ENCODE peak calls at places on chromosomes 6 and 20, in five cellular contexts. One of them, this sample, is unnamed.
A peak's percentile ranks its signal among the peaks of the same experiment; 100 is the strongest.

GRCh38 chr6:12245763-12246720 is 44.1 kb upstream of the EDN1 start:
- DNase-seq in pons: no peak
- DNase-seq in stimulated activated CD4-positive, alpha-beta T cell treated with anti-CD3 and anti-CD28 coated beads, TNF-alpha, amount 100 ng/mL, for 24 hours: no peak
- DNase-seq in HTR-8/SVneo: no peak
- DNase-seq in stimulated activated CD8-positive, alpha-beta memory T cell treated with anti-CD3 and anti-CD28 coated beads, Interleukin-4, amount 100 ng/mL, for 48 hours: no peak
- DNase-seq in this sample: no peak

GRCh38 chr6:36838896-36839818 is at the start of gene CPNE5:
- DNase-seq in pons: no peak
- DNase-seq in stimulated activated CD8-positive, alpha-beta memory T cell treated with anti-CD3 and anti-CD28 coated beads, Interleukin-4, amount 100 ng/mL, for 48 hours: no peak
- DNase-seq in HTR-8/SVneo: no peak
- DNase-seq in stimulated activated CD4-positive, alpha-beta T cell treated with anti-CD3 and anti-CD28 coated beads, TNF-alpha, amount 100 ng/mL, for 24 hours: no peak
- DNase-seq in this sample: peak; percentile 29

GRCh38 chr6:159871911-159872310 is 18.9 kb upstream of the MAS1 start:
- DNase-seq in HTR-8/SVneo: no peak
- DNase-seq in stimulated activated CD4-positive, alpha-beta T cell treated with anti-CD3 and anti-CD28 coated beads, TNF-alpha, amount 100 ng/mL, for 24 hours: no peak
- DNase-seq in stimulated activated CD8-positive, alpha-beta memory T cell treated with anti-CD3 and anti-CD28 coated beads, Interleukin-4, amount 100 ng/mL, for 48 hours: peak; percentile 42
- DNase-seq in pons: no peak
- DNase-seq in this sample: peak; percentile 22

GRCh38 chr20:21156266-21156665 is 30.4 kb downstream of the KIZ start:
- DNase-seq in HTR-8/SVneo: peak; percentile 32
- DNase-seq in pons: no peak
- DNase-seq in stimulated activated CD4-positive, alpha-beta T cell treated with anti-CD3 and anti-CD28 coated beads, TNF-alpha, amount 100 ng/mL, for 24 hours: no peak
- DNase-seq in stimulated activated CD8-positive, alpha-beta memory T cell treated with anti-CD3 and anti-CD28 coated beads, Interleukin-4, amount 100 ng/mL, for 48 hours: no peak
- DNase-seq in this sample: no peak

GRCh38 chr6:106569444-106569843 is 59.9 kb downstream of the RTN4IP1 start:
- DNase-seq in stimulated activated CD8-positive, alpha-beta memory T cell treated with anti-CD3 and anti-CD28 coated beads, Interleukin-4, amount 100 ng/mL, for 48 hours: no peak
- DNase-seq in stimulated activated CD4-positive, alpha-beta T cell treated with anti-CD3 and anti-CD28 coated beads, TNF-alpha, amount 100 ng/mL, for 24 hours: no peak
- DNase-seq in pons: no peak
- DNase-seq in HTR-8/SVneo: no peak
- DNase-seq in this sample: no peak

GRCh38 chr6:112202639-112203341 is 51.6 kb downstream of the LAMA4 start:
- DNase-seq in pons: no peak
- DNase-seq in stimulated activated CD4-positive, alpha-beta T cell treated with anti-CD3 and anti-CD28 coated beads, TNF-alpha, amount 100 ng/mL, for 24 hours: no peak
- DNase-seq in stimulated activated CD8-positive, alpha-beta memory T cell treated with anti-CD3 and anti-CD28 coated beads, Interleukin-4, amount 100 ng/mL, for 48 hours: no peak
- DNase-seq in HTR-8/SVneo: no peak
- DNase-seq in this sample: no peak

GRCh38 chr6:127457444-127458064 is 1.6 kb downstream of the KIAA0408 start:
- DNase-seq in HTR-8/SVneo: no peak
- DNase-seq in pons: peak; percentile 71
- DNase-seq in stimulated activated CD8-positive, alpha-beta memory T cell treated with anti-CD3 and anti-CD28 coated beads, Interleukin-4, amount 100 ng/mL, for 48 hours: no peak
- DNase-seq in stimulated activated CD4-positive, alpha-beta T cell treated with anti-CD3 and anti-CD28 coated beads, TNF-alpha, amount 100 ng/mL, for 24 hours: no peak
- DNase-seq in this sample: no peak

GRCh38 chr6:107679457-107679856 is 144.7 kb downstream of the SCML4 start:
- DNase-seq in HTR-8/SVneo: no peak
- DNase-seq in stimulated activated CD8-positive, alpha-beta memory T cell treated with anti-CD3 and anti-CD28 coated beads, Interleukin-4, amount 100 ng/mL, for 48 hours: no peak
- DNase-seq in pons: no peak
- DNase-seq in stimulated activated CD4-positive, alpha-beta T cell treated with anti-CD3 and anti-CD28 coated beads, TNF-alpha, amount 100 ng/mL, for 24 hours: no peak
- DNase-seq in this sample: peak; percentile 26